ENCODE peak calls at places on chromosomes 16 and 17, in seven cellular contexts. I, O, H, W, Q, J and K are unnamed samples.

GRCh38 chr16:71931599-71931998 is 36.3 kb downstream of the IST1 start:
- ATAC-seq in I (no peak), O (no peak), H (no peak), W (no peak), Q (no peak), J (no peak), K (no peak)

GRCh38 chr17:21377821-21378396 is 1.8 kb downstream of the KCNJ12 start:
- ATAC-seq in I (no peak), O (no peak), H (no peak), W (no peak), Q (peak), J (peak), K (no peak)

GRCh38 chr16:2064368-2064945 is 16.7 kb downstream of the TSC2 start:
- ATAC-seq in I (no peak), O (no peak), H (no peak), W (no peak), Q (no peak), J (no peak), K (no peak)

GRCh38 chr16:66474750-66475199 is 47.7 kb downstream of the BEAN1 start:
- ATAC-seq in I (peak), O (no peak), H (no peak), W (no peak), Q (peak), J (peak), K (peak)

GRCh38 chr16:47377156-47377555 is 83.7 kb downstream of the ITFG1 start:
- ATAC-seq in I (no peak), O (no peak), H (no peak), W (peak), Q (no peak), J (no peak), K (no peak)

GRCh38 chr16:57994778-57995177 is 5.7 kb downstream of the ZNF319 start:
- ATAC-seq in I (peak), O (peak), H (no peak), W (no peak), Q (peak), J (no peak), K (peak)

GRCh38 chr16:68652659-68653058 is 7.5 kb downstream of the CDH3 start:
- ATAC-seq in I (no peak), O (no peak), H (no peak), W (no peak), Q (no peak), J (no peak), K (no peak)

GRCh38 chr17:80119839-80120238 is 18.5 kb downstream of the GAA start:
- ATAC-seq in I (no peak), O (no peak), H (no peak), W (no peak), Q (no peak), J (no peak), K (no peak)

GRCh38 chr17:79791354-79792123 is 5.3 kb downstream of the CBX8 start:
- ATAC-seq in I (peak), O (no peak), H (no peak), W (no peak), Q (peak), J (peak), K (no peak)

GRCh38 chr17:75459590-75460267 is 3.3 kb downstream of the TMEM94 start:
- ATAC-seq in I (no peak), O (no peak), H (no peak), W (peak), Q (peak), J (no peak), K (no peak)

GRCh38 chr17:42740699-42741098 is 4.1 kb downstream of the EZH1 start:
- ATAC-seq in I (no peak), O (no peak), H (no peak), W (no peak), Q (no peak), J (no peak), K (no peak)

GRCh38 chr16:84484579-84485254 is 19.7 kb downstream of the MEAK7 start:
- ATAC-seq in I (no peak), O (peak), H (no peak), W (no peak), Q (no peak), J (no peak), K (no peak)

GRCh38 chr17:64056269-64057005 is 36.0 kb upstream of the ICAM2 start:
- ATAC-seq in I (no peak), O (peak), H (no peak), W (peak), Q (peak), J (peak), K (peak)